ENCODE peak calls at places on chromosomes 3 and 15, in eight cellular contexts. One of them, this sample, is unnamed.
A peak's percentile ranks its signal among the peaks of the same experiment; 100 is the strongest.

GRCh38 chr15:91068436-91068835 is 31.6 kb upstream of the SV2B start:
- DNase-seq in glomerular endothelial cell: no peak
- DNase-seq in EL: no peak
- DNase-seq in GM13977: no peak
- DNase-seq in HT1080: no peak
- DNase-seq in NCI-H1694 treated with DMSO at 0.1 percent for 48 hours: no peak
- DNase-seq in amygdala: no peak
- DNase-seq in BJ: no peak
- DNase-seq in this sample: no peak

GRCh38 chr3:187276397-187277128 is 15.0 kb downstream of the MASP1 start:
- DNase-seq in glomerular endothelial cell: no peak
- DNase-seq in EL: no peak
- DNase-seq in GM13977: no peak
- DNase-seq in HT1080: no peak
- DNase-seq in NCI-H1694 treated with DMSO at 0.1 percent for 48 hours: no peak
- DNase-seq in amygdala: no peak
- DNase-seq in BJ: no peak
- DNase-seq in this sample: no peak

GRCh38 chr3:188092648-188093047 is 61.3 kb upstream of the LPP start:
- DNase-seq in glomerular endothelial cell: no peak
- DNase-seq in EL: peak; percentile 13
- DNase-seq in GM13977: no peak
- DNase-seq in HT1080: no peak
- DNase-seq in NCI-H1694 treated with DMSO at 0.1 percent for 48 hours: no peak
- DNase-seq in amygdala: no peak
- DNase-seq in BJ: no peak
- DNase-seq in this sample: no peak

GRCh38 chr3:114496021-114496434 is 202.2 kb downstream of the TIGIT start:
- DNase-seq in glomerular endothelial cell: no peak
- DNase-seq in EL: peak; percentile 84
- DNase-seq in GM13977: no peak
- DNase-seq in HT1080: peak; percentile 68
- DNase-seq in NCI-H1694 treated with DMSO at 0.1 percent for 48 hours: no peak
- DNase-seq in amygdala: no peak
- DNase-seq in BJ: peak; percentile 44
- DNase-seq in this sample: peak; percentile 60

GRCh38 chr3:29384640-29385039 is 103.8 kb downstream of the RBMS3 start:
- DNase-seq in glomerular endothelial cell: no peak
- DNase-seq in EL: peak; percentile 90
- DNase-seq in GM13977: no peak
- DNase-seq in HT1080: peak; percentile 85
- DNase-seq in NCI-H1694 treated with DMSO at 0.1 percent for 48 hours: no peak
- DNase-seq in amygdala: no peak
- DNase-seq in BJ: peak; percentile 84
- DNase-seq in this sample: peak; percentile 91

GRCh38 chr15:45199136-45199810 is 11.5 kb upstream of the SHF start:
- DNase-seq in glomerular endothelial cell: no peak
- DNase-seq in EL: peak; percentile 29
- DNase-seq in GM13977: no peak
- DNase-seq in HT1080: no peak
- DNase-seq in NCI-H1694 treated with DMSO at 0.1 percent for 48 hours: peak; percentile 45
- DNase-seq in amygdala: no peak
- DNase-seq in BJ: no peak
- DNase-seq in this sample: no peak

GRCh38 chr3:186825294-186825821 is 17.2 kb upstream of the ADIPOQ start:
- DNase-seq in glomerular endothelial cell: no peak
- DNase-seq in EL: peak; percentile 77
- DNase-seq in GM13977: no peak
- DNase-seq in HT1080: no peak
- DNase-seq in NCI-H1694 treated with DMSO at 0.1 percent for 48 hours: no peak
- DNase-seq in amygdala: no peak
- DNase-seq in BJ: no peak
- DNase-seq in this sample: peak; percentile 69

GRCh38 chr3:157070600-157070999 is 89.3 kb downstream of the CCNL1 start:
- DNase-seq in glomerular endothelial cell: no peak
- DNase-seq in EL: no peak
- DNase-seq in GM13977: no peak
- DNase-seq in HT1080: no peak
- DNase-seq in NCI-H1694 treated with DMSO at 0.1 percent for 48 hours: no peak
- DNase-seq in amygdala: no peak
- DNase-seq in BJ: no peak
- DNase-seq in this sample: peak; percentile 47

GRCh38 chr3:177055557-177056290 is 141.6 kb downstream of the TBL1XR1 start:
- DNase-seq in glomerular endothelial cell: no peak
- DNase-seq in EL: no peak
- DNase-seq in GM13977: no peak
- DNase-seq in HT1080: no peak
- DNase-seq in NCI-H1694 treated with DMSO at 0.1 percent for 48 hours: no peak
- DNase-seq in amygdala: no peak
- DNase-seq in BJ: no peak
- DNase-seq in this sample: peak; percentile 22

GRCh38 chr3:151673974-151674373 is 59.8 kb upstream of the AADACL2 start:
- DNase-seq in glomerular endothelial cell: no peak
- DNase-seq in EL: no peak
- DNase-seq in GM13977: no peak
- DNase-seq in HT1080: no peak
- DNase-seq in NCI-H1694 treated with DMSO at 0.1 percent for 48 hours: no peak
- DNase-seq in amygdala: no peak
- DNase-seq in BJ: no peak
- DNase-seq in this sample: peak; percentile 22

GRCh38 chr15:67551207-67551743 is 8.8 kb downstream of the MAP2K5 start:
- DNase-seq in glomerular endothelial cell: no peak
- DNase-seq in EL: no peak
- DNase-seq in GM13977: no peak
- DNase-seq in HT1080: no peak
- DNase-seq in NCI-H1694 treated with DMSO at 0.1 percent for 48 hours: no peak
- DNase-seq in amygdala: no peak
- DNase-seq in BJ: no peak
- DNase-seq in this sample: no peak

GRCh38 chr3:183438749-183439148 is 10.3 kb upstream of the MCF2L2 start:
- DNase-seq in glomerular endothelial cell: no peak
- DNase-seq in EL: no peak
- DNase-seq in GM13977: no peak
- DNase-seq in HT1080: no peak
- DNase-seq in NCI-H1694 treated with DMSO at 0.1 percent for 48 hours: no peak
- DNase-seq in amygdala: no peak
- DNase-seq in BJ: no peak
- DNase-seq in this sample: no peak

GRCh38 chr15:100766225-100767001 is 113.2 kb upstream of the ALDH1A3 start:
- DNase-seq in glomerular endothelial cell: no peak
- DNase-seq in EL: no peak
- DNase-seq in GM13977: peak; percentile 9
- DNase-seq in HT1080: no peak
- DNase-seq in NCI-H1694 treated with DMSO at 0.1 percent for 48 hours: no peak
- DNase-seq in amygdala: no peak
- DNase-seq in BJ: no peak
- DNase-seq in this sample: no peak

GRCh38 chr3:127254730-127255129 is 33.1 kb downstream of the PRR20G start:
- DNase-seq in glomerular endothelial cell: no peak
- DNase-seq in EL: peak; percentile 11
- DNase-seq in GM13977: peak; percentile 44
- DNase-seq in HT1080: peak; percentile 52
- DNase-seq in NCI-H1694 treated with DMSO at 0.1 percent for 48 hours: no peak
- DNase-seq in amygdala: no peak
- DNase-seq in BJ: no peak
- DNase-seq in this sample: no peak

GRCh38 chr3:111714305-111714704 is 119.2 kb upstream of the ZBED2 start:
- DNase-seq in glomerular endothelial cell: no peak
- DNase-seq in EL: peak; percentile 65
- DNase-seq in GM13977: no peak
- DNase-seq in HT1080: peak; percentile 61
- DNase-seq in NCI-H1694 treated with DMSO at 0.1 percent for 48 hours: no peak
- DNase-seq in amygdala: no peak
- DNase-seq in BJ: no peak
- DNase-seq in this sample: peak; percentile 39

GRCh38 chr3:197168063-197168462 is 130.3 kb downstream of the DLG1 start:
- DNase-seq in glomerular endothelial cell: no peak
- DNase-seq in EL: no peak
- DNase-seq in GM13977: no peak
- DNase-seq in HT1080: no peak
- DNase-seq in NCI-H1694 treated with DMSO at 0.1 percent for 48 hours: no peak
- DNase-seq in amygdala: no peak
- DNase-seq in BJ: no peak
- DNase-seq in this sample: no peak

GRCh38 chr3:139774570-139775302 is 97.0 kb upstream of the NMNAT3 start:
- DNase-seq in glomerular endothelial cell: no peak
- DNase-seq in EL: peak; percentile 6
- DNase-seq in GM13977: no peak
- DNase-seq in HT1080: peak; percentile 16
- DNase-seq in NCI-H1694 treated with DMSO at 0.1 percent for 48 hours: peak; percentile 70
- DNase-seq in amygdala: no peak
- DNase-seq in BJ: peak; percentile 35
- DNase-seq in this sample: peak; percentile 25

GRCh38 chr15:35696767-35697231 is 150.8 kb upstream of the DPH6 start:
- DNase-seq in glomerular endothelial cell: no peak
- DNase-seq in EL: peak; percentile 91
- DNase-seq in GM13977: no peak
- DNase-seq in HT1080: peak; percentile 89
- DNase-seq in NCI-H1694 treated with DMSO at 0.1 percent for 48 hours: no peak
- DNase-seq in amygdala: no peak
- DNase-seq in BJ: no peak
- DNase-seq in this sample: peak; percentile 75

GRCh38 chr15:100665570-100665969 is 63.2 kb downstream of the ASB7 start:
- DNase-seq in glomerular endothelial cell: no peak
- DNase-seq in EL: peak; percentile 39
- DNase-seq in GM13977: no peak
- DNase-seq in HT1080: no peak
- DNase-seq in NCI-H1694 treated with DMSO at 0.1 percent for 48 hours: no peak
- DNase-seq in amygdala: no peak
- DNase-seq in BJ: no peak
- DNase-seq in this sample: peak; percentile 94

GRCh38 chr3:177652556-177653290 is 455.4 kb upstream of the TBL1XR1 start:
- DNase-seq in glomerular endothelial cell: no peak
- DNase-seq in EL: no peak
- DNase-seq in GM13977: no peak
- DNase-seq in HT1080: no peak
- DNase-seq in NCI-H1694 treated with DMSO at 0.1 percent for 48 hours: no peak
- DNase-seq in amygdala: no peak
- DNase-seq in BJ: no peak
- DNase-seq in this sample: no peak

GRCh38 chr3:52857108-52857507 is 22.3 kb upstream of the MUSTN1 start:
- DNase-seq in glomerular endothelial cell: no peak
- DNase-seq in EL: no peak
- DNase-seq in GM13977: no peak
- DNase-seq in HT1080: no peak
- DNase-seq in NCI-H1694 treated with DMSO at 0.1 percent for 48 hours: no peak
- DNase-seq in amygdala: no peak
- DNase-seq in BJ: no peak
- DNase-seq in this sample: no peak

GRCh38 chr15:94263341-94264273 is 32.2 kb downstream of the MCTP2 start:
- DNase-seq in glomerular endothelial cell: no peak
- DNase-seq in EL: no peak
- DNase-seq in GM13977: no peak
- DNase-seq in HT1080: no peak
- DNase-seq in NCI-H1694 treated with DMSO at 0.1 percent for 48 hours: no peak
- DNase-seq in amygdala: no peak
- DNase-seq in BJ: peak; percentile 59
- DNase-seq in this sample: peak; percentile 1

GRCh38 chr15:70741107-70741511 is 22.2 kb downstream of the UACA start:
- DNase-seq in glomerular endothelial cell: no peak
- DNase-seq in EL: peak; percentile 78
- DNase-seq in GM13977: no peak
- DNase-seq in HT1080: peak; percentile 56
- DNase-seq in NCI-H1694 treated with DMSO at 0.1 percent for 48 hours: no peak
- DNase-seq in amygdala: no peak
- DNase-seq in BJ: no peak
- DNase-seq in this sample: peak; percentile 93

GRCh38 chr3:42130007-42130328 is 38.8 kb downstream of the TRAK1 start:
- DNase-seq in glomerular endothelial cell: no peak
- DNase-seq in EL: no peak
- DNase-seq in GM13977: no peak
- DNase-seq in HT1080: no peak
- DNase-seq in NCI-H1694 treated with DMSO at 0.1 percent for 48 hours: no peak
- DNase-seq in amygdala: no peak
- DNase-seq in BJ: no peak
- DNase-seq in this sample: no peak

GRCh38 chr15:90376789-90377188 is 11.3 kb upstream of the IQGAP1 start:
- DNase-seq in glomerular endothelial cell: no peak
- DNase-seq in EL: no peak
- DNase-seq in GM13977: no peak
- DNase-seq in HT1080: no peak
- DNase-seq in NCI-H1694 treated with DMSO at 0.1 percent for 48 hours: no peak
- DNase-seq in amygdala: no peak
- DNase-seq in BJ: no peak
- DNase-seq in this sample: no peak

GRCh38 chr15:59751552-59752413 is 62.7 kb upstream of the BNIP2 start:
- DNase-seq in glomerular endothelial cell: no peak
- DNase-seq in EL: no peak
- DNase-seq in GM13977: peak; percentile 18
- DNase-seq in HT1080: peak; percentile 5
- DNase-seq in NCI-H1694 treated with DMSO at 0.1 percent for 48 hours: peak; percentile 0
- DNase-seq in amygdala: no peak
- DNase-seq in BJ: no peak
- DNase-seq in this sample: peak; percentile 14

GRCh38 chr3:131620977-131621376 is 118.2 kb upstream of the MRPL3 start:
- DNase-seq in glomerular endothelial cell: no peak
- DNase-seq in EL: no peak
- DNase-seq in GM13977: no peak
- DNase-seq in HT1080: no peak
- DNase-seq in NCI-H1694 treated with DMSO at 0.1 percent for 48 hours: no peak
- DNase-seq in amygdala: no peak
- DNase-seq in BJ: no peak
- DNase-seq in this sample: no peak

GRCh38 chr15:57533062-57533735 is 58.5 kb upstream of the MYZAP start:
- DNase-seq in glomerular endothelial cell: no peak
- DNase-seq in EL: no peak
- DNase-seq in GM13977: no peak
- DNase-seq in HT1080: no peak
- DNase-seq in NCI-H1694 treated with DMSO at 0.1 percent for 48 hours: no peak
- DNase-seq in amygdala: no peak
- DNase-seq in BJ: no peak
- DNase-seq in this sample: no peak

GRCh38 chr3:174863488-174863887 is 4.4 kb downstream of the NAALADL2 start:
- DNase-seq in glomerular endothelial cell: no peak
- DNase-seq in EL: peak; percentile 9
- DNase-seq in GM13977: no peak
- DNase-seq in HT1080: no peak
- DNase-seq in NCI-H1694 treated with DMSO at 0.1 percent for 48 hours: no peak
- DNase-seq in amygdala: no peak
- DNase-seq in BJ: no peak
- DNase-seq in this sample: no peak

GRCh38 chr15:25718597-25718996 is 144.5 kb downstream of the ATP10A start:
- DNase-seq in glomerular endothelial cell: no peak
- DNase-seq in EL: no peak
- DNase-seq in GM13977: no peak
- DNase-seq in HT1080: no peak
- DNase-seq in NCI-H1694 treated with DMSO at 0.1 percent for 48 hours: no peak
- DNase-seq in amygdala: no peak
- DNase-seq in BJ: no peak
- DNase-seq in this sample: no peak

GRCh38 chr3:94784274-94784673 is 721.4 kb downstream of the NSUN3 start:
- DNase-seq in glomerular endothelial cell: no peak
- DNase-seq in EL: no peak
- DNase-seq in GM13977: no peak
- DNase-seq in HT1080: no peak
- DNase-seq in NCI-H1694 treated with DMSO at 0.1 percent for 48 hours: no peak
- DNase-seq in amygdala: no peak
- DNase-seq in BJ: no peak
- DNase-seq in this sample: no peak

GRCh38 chr3:50303038-50303815 is at the start of gene HYAL1:
- DNase-seq in glomerular endothelial cell: no peak
- DNase-seq in EL: no peak
- DNase-seq in GM13977: no peak
- DNase-seq in HT1080: no peak
- DNase-seq in NCI-H1694 treated with DMSO at 0.1 percent for 48 hours: no peak
- DNase-seq in amygdala: no peak
- DNase-seq in BJ: no peak
- DNase-seq in this sample: peak; percentile 30

GRCh38 chr3:188294823-188295487 is 141.0 kb downstream of the LPP start:
- DNase-seq in glomerular endothelial cell: peak; percentile 74
- DNase-seq in EL: peak; percentile 97
- DNase-seq in GM13977: no peak
- DNase-seq in HT1080: peak; percentile 96
- DNase-seq in NCI-H1694 treated with DMSO at 0.1 percent for 48 hours: no peak
- DNase-seq in amygdala: no peak
- DNase-seq in BJ: peak; percentile 91
- DNase-seq in this sample: peak; percentile 93

GRCh38 chr3:127779747-127780146 is 42.6 kb downstream of the MGLL start:
- DNase-seq in glomerular endothelial cell: no peak
- DNase-seq in EL: peak; percentile 53
- DNase-seq in GM13977: peak; percentile 69
- DNase-seq in HT1080: peak; percentile 86
- DNase-seq in NCI-H1694 treated with DMSO at 0.1 percent for 48 hours: no peak
- DNase-seq in amygdala: no peak
- DNase-seq in BJ: no peak
- DNase-seq in this sample: peak; percentile 21